ENCODE peak calls at places on chromosomes 16 and 17, in four cellular contexts. N, Q, L and X are unnamed samples.

GRCh38 chr16:5069854-5070253 is 1.8 kb upstream of the ALG1 start:
- DNase-seq in Q (no peak), N (no peak), L (no peak), X (no peak)

GRCh38 chr17:79620207-79621038 is 9.6 kb upstream of the RBFOX3 start:
- DNase-seq in Q (no peak), L (no peak), N (no peak), X (no peak)

GRCh38 chr17:77733576-77734296 is 224.8 kb upstream of the TNRC6C start:
- DNase-seq in Q (no peak), L (no peak), N (no peak), X (no peak)

GRCh38 chr17:65755799-65756198 is 194.4 kb upstream of the AXIN2 start:
- DNase-seq in L (no peak), N (no peak), Q (no peak), X (peak)

GRCh38 chr16:27870116-27870798 is 193.3 kb downstream of the GSG1L start:
- DNase-seq in N (no peak), Q (no peak), L (no peak), X (no peak)

GRCh38 chr17:15511142-15511541 is 43.7 kb upstream of the CDRT4 start:
- DNase-seq in Q (no peak), N (no peak), L (no peak), X (no peak)

GRCh38 chr17:66387391-66387981 is 85.1 kb downstream of the PRKCA start:
- DNase-seq in Q (no peak), L (no peak), N (no peak), X (no peak)

GRCh38 chr16:54506691-54507090 is 220.1 kb upstream of the IRX3 start:
- DNase-seq in N (no peak), Q (no peak), L (no peak), X (no peak)

GRCh38 chr16:65922923-65923322 is 443.6 kb upstream of the CDH5 start:
- DNase-seq in Q (no peak), N (no peak), L (no peak), X (no peak)

GRCh38 chr17:63658366-63658765 is 36.1 kb downstream of the MAP3K3 start:
- DNase-seq in N (no peak), Q (no peak), L (no peak), X (no peak)

GRCh38 chr17:63657776-63658175 is 35.6 kb downstream of the MAP3K3 start:
- DNase-seq in Q (no peak), N (no peak), L (no peak), X (no peak)

GRCh38 chr17:63665527-63666214 is 34.3 kb downstream of the LIMD2 start:
- DNase-seq in N (no peak), L (no peak), Q (no peak), X (no peak)

GRCh38 chr17:63659850-63660249 is 37.6 kb downstream of the MAP3K3 start:
- DNase-seq in Q (no peak), L (no peak), N (no peak), X (peak)
- TF ChIP-seq CTCF in Q (no peak), L (no peak), N (no peak), X (no peak)

DNA sequence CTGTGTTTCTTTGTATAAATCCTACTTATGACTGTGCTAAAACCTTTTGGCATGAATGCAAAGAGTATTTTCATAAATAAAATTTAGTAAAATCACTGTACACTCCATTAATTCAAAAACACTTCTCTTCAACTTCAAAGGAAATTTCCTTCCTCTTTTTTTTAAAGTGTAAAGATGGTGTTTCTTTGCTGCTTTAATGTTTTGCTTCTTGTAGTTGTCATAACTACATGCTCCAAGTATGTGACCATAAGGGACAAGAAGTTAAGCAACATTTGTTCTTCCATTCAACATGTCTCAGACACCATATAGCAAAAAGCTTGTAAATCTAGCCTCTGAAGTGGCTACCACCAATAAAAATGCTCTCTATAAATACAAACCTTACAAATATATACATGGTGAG is 71.8 kb downstream of the SKAP1 start:
- DNase-seq in N (no peak), L (no peak), Q (no peak), X (peak)
- TF ChIP-seq CTCF in N (no peak), L (no peak), Q (no peak), X (no peak)

GRCh38 chr17:56121661-56122060 is 31.6 kb upstream of the ANKFN1 start:
- DNase-seq in L (no peak), N (no peak), Q (no peak), X (no peak)
- TF ChIP-seq CTCF in L (no peak), N (peak), Q (no peak), X (no peak)

GRCh38 chr17:3043737-3044365 is 19.6 kb downstream of the OR1D5 start:
- DNase-seq in L (no peak), Q (no peak), N (no peak), X (no peak)
- TF ChIP-seq CTCF in L (peak), Q (no peak), N (peak), X (peak)

GRCh38 chr16:57186630-57187507 is 740 bp downstream of the RSPRY1 start:
- DNase-seq in L (peak), Q (peak), N (peak), X (no peak)

GRCh38 chr16:57184890-57185445 is 871 bp downstream of the PSME3IP1 start:
- DNase-seq in L (no peak), Q (no peak), N (no peak), X (no peak)

GRCh38 chr16:57184113-57184512 is 1.7 kb downstream of the PSME3IP1 start:
- DNase-seq in L (no peak), N (no peak), Q (no peak), X (no peak)

GRCh38 chr16:57185945-57186629 is at the start of the genes PSME3IP1 and RSPRY1:
- DNase-seq in L (peak), Q (peak), N (peak), X (peak)

GRCh38 chr16:57185446-57185944 is 344 bp downstream of the PSME3IP1 start:
- DNase-seq in L (peak), Q (peak), N (peak), X (no peak)
- TF ChIP-seq CTCF in L (no peak), Q (no peak), N (peak), X (no peak)

GRCh38 chr17:21373696-21374454 is 2.3 kb upstream of the KCNJ12 start:
- DNase-seq in N (no peak), Q (no peak), L (no peak), X (no peak)

GRCh38 chr17:21375757-21376584 is at the start of gene KCNJ12:
- DNase-seq in N (peak), L (no peak), Q (peak), X (no peak)

GRCh38 chr17:21373034-21373433 is 3.1 kb upstream of the KCNJ12 start:
- DNase-seq in Q (no peak), N (no peak), L (no peak), X (no peak)

GRCh38 chr17:21375162-21375560 is 996 bp upstream of the KCNJ12 start:
- DNase-seq in Q (no peak), N (no peak), L (no peak), X (no peak)

DNA sequence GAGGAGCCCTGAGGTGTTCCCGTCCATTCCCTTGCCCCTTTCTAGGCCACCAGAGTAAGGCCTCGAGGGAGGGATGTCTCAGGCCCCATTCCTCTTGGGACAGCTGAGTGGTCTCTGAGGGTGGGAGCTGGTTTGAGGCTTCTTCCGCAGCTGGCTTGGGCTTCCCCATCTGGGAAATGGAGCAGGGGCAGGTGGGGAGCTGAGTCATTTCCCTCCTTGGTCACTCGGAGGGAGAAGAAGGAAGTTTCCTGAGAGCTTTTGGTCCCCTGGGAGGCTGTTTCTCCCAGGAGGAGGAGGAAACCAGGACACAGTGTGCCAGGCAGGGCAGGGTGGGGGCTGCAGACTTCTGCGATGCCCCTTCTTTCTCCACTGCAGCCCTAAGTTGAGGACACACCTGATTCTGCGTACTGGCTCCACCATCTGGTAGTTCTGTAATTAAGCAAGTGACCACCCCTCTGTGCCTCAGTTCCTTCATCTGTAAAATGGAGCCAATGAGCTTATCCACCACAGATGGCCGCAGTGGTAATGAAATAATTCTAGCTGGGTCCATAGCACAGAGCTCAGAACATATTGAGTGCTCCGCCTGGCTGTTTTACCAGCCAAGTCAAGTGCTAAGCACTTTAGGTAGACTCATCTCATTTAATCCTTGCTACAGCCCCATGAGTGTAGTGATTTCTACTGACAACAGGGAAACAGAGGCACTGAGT is 1.5 kb upstream of the KCNJ12 start:
- DNase-seq in Q (no peak), L (no peak), N (no peak), X (no peak)
- TF ChIP-seq CTCF in Q (no peak), L (no peak), N (no peak), X (no peak)

DNA sequence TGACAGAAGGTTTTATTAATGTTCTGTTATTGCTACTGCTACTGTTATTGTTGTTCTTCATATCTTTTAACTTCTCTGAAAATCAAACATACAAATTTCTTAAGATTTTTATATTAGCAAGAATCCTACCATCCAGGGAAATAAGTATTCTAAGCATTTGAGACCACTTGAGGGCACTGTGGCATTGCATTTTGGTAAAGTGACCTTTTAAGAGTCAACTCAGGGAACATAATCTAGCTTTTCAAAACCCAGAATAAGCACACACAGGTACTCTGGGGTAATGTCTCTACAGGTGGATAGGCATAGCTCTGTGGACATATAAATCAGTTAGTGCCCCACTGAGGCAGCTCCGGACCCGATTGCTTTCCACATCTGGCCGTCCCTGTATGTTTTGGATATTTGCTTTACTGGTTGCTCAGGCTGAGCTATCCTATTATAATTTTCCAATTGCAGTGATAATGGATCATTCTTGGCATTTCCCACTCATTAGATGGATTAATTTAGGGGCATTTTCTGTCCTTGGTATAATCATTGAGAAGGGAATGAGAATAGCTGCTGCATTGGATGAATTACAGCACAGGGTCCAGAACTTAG is 1425.1 kb upstream of the CDH8 start:
- DNase-seq in L (peak), N (peak), Q (peak), X (peak)
- TF ChIP-seq CTCF in L (peak), N (peak), Q (peak), X (peak)